ENCODE peak calls at places on chromosome 4, in six cellular contexts. M is EH, D is kidney epithelial cell, F is lower lobe of right lung, Z is germinal center, Y is K562. B is an unnamed sample.

GRCh38 chr4:76951333-76952033 is 1.9 kb downstream of the SEPTIN11 start:
- DNase-seq in M (peak), D (no peak), F (no peak), Z (no peak), Y (no peak), B (peak)

GRCh38 chr4:72933029-72933428 is 136.5 kb downstream of the COX18 start:
- DNase-seq in M (no peak), D (no peak), F (no peak), Z (no peak), Y (no peak), B (no peak)

GRCh38 chr4:52037730-52038108 is 380 bp downstream of the SGCB start:
- DNase-seq in M (peak), D (no peak), F (no peak), Z (peak), Y (no peak), B (peak)

GRCh38 chr4:10144971-10145370 is 28.4 kb upstream of the WDR1 start:
- DNase-seq in M (no peak), D (no peak), F (no peak), Z (no peak), Y (no peak), B (no peak)

GRCh38 chr4:1033840-1034551 is 22.6 kb downstream of the FGFRL1 start:
- DNase-seq in M (peak), D (no peak), F (no peak), Z (no peak), Y (no peak), B (peak)

GRCh38 chr4:7151668-7152227 is 40.6 kb upstream of the SORCS2 start:
- DNase-seq in M (no peak), D (no peak), F (peak), Z (no peak), Y (no peak), B (peak)

GRCh38 chr4:159363376-159363775 is 260.5 kb downstream of the RAPGEF2 start:
- DNase-seq in M (no peak), D (no peak), F (no peak), Z (no peak), Y (no peak), B (no peak)

GRCh38 chr4:138007572-138007971 is 234.6 kb downstream of the SLC7A11 start:
- DNase-seq in M (no peak), D (no peak), F (no peak), Z (no peak), Y (peak), B (no peak)

GRCh38 chr4:60345397-60345796 is 854.7 kb upstream of the ADGRL3 start:
- DNase-seq in M (no peak), D (no peak), F (no peak), Z (no peak), Y (no peak), B (peak)

GRCh38 chr4:73872331-73873108 is 3.3 kb downstream of the CXCL1 start:
- DNase-seq in M (no peak), D (no peak), F (no peak), Z (no peak), Y (no peak), B (no peak)

GRCh38 chr4:22478426-22478825 is 37.4 kb downstream of the ADGRA3 start:
- DNase-seq in M (no peak), D (no peak), F (no peak), Z (no peak), Y (no peak), B (no peak)

GRCh38 chr4:23811045-23811620 is 78.7 kb downstream of the PPARGC1A start:
- DNase-seq in M (peak), D (no peak), F (no peak), Z (no peak), Y (no peak), B (no peak)

GRCh38 chr4:122152699-122153328 is 683 bp downstream of the BLTP1 start:
- DNase-seq in M (peak), D (no peak), F (peak), Z (peak), Y (peak), B (peak)

GRCh38 chr4:117641519-117641918 is 392.8 kb upstream of the NDST3 start:
- DNase-seq in M (no peak), D (no peak), F (no peak), Z (no peak), Y (no peak), B (no peak)

GRCh38 chr4:103018391-103019318 is 850 bp downstream of the SLC9B1 start:
- DNase-seq in M (peak), D (no peak), F (no peak), Z (peak), Y (peak), B (no peak)

GRCh38 chr4:41635441-41635840 is 97.5 kb downstream of the LIMCH1 start:
- DNase-seq in M (no peak), D (no peak), F (no peak), Z (no peak), Y (no peak), B (no peak)

GRCh38 chr4:119508281-119508680 is 120.3 kb downstream of the PDE5A start:
- DNase-seq in M (no peak), D (no peak), F (no peak), Z (no peak), Y (no peak), B (no peak)

GRCh38 chr4:6345096-6345830 is 75.6 kb downstream of the WFS1 start:
- DNase-seq in M (no peak), D (no peak), F (peak), Z (no peak), Y (no peak), B (no peak)

GRCh38 chr4:16197842-16198241 is 28.4 kb downstream of the TAPT1 start:
- DNase-seq in M (no peak), D (no peak), F (no peak), Z (no peak), Y (no peak), B (no peak)

GRCh38 chr4:186727977-186728519 is 4.4 kb upstream of the FAT1 start:
- DNase-seq in M (peak), D (no peak), F (no peak), Z (no peak), Y (no peak), B (no peak)

GRCh38 chr4:2482693-2483092 is 13.8 kb downstream of the RNF4 start:
- DNase-seq in M (peak), D (no peak), F (no peak), Z (peak), Y (no peak), B (peak)

GRCh38 chr4:184475096-184475461 is 729 bp upstream of the IRF2 start:
- DNase-seq in M (peak), D (no peak), F (peak), Z (peak), Y (peak), B (peak)